ENCODE peak calls at places on chromosome 19, in four cellular contexts. Z, M, I and A are unnamed samples.

GRCh38 chr19:21749090-21749489 is 18.3 kb downstream of the ZNF100 start:
- DNase-seq in M (no peak), I (no peak), Z (no peak), A (no peak)

GRCh38 chr19:40718774-40719391 is 2.0 kb downstream of the ITPKC start:
- DNase-seq in Z (peak), I (peak), M (peak), A (peak)

GRCh38 chr19:55540619-55541018 is 3.7 kb upstream of the SBK2 start:
- DNase-seq in Z (no peak), I (no peak), M (no peak), A (no peak)

GRCh38 chr19:31214086-31214485 is 135.2 kb downstream of the TSHZ3 start:
- DNase-seq in M (peak), I (peak), Z (peak), A (peak)

GRCh38 chr19:55641376-55642152 is 762 bp downstream of the ZNF580 start:
- DNase-seq in Z (peak), M (no peak), I (no peak), A (peak)

GRCh38 chr19:38068851-38069250 is 155.2 kb downstream of the DPF1 start:
- DNase-seq in Z (no peak), I (no peak), M (no peak), A (no peak)

GRCh38 chr19:49006905-49007304 is 10.0 kb downstream of the LHB start:
- DNase-seq in Z (no peak), M (no peak), I (no peak), A (no peak)

GRCh38 chr19:9445037-9445436 is 9.7 kb upstream of the ZNF266 start:
- DNase-seq in I (no peak), M (no peak), Z (no peak), A (no peak)

GRCh38 chr19:28330831-28331230 is 882.1 kb downstream of the UQCRFS1 start:
- DNase-seq in I (no peak), Z (no peak), M (no peak), A (no peak)

GRCh38 chr19:47471733-47472457 is at the start of gene SLC8A2:
- DNase-seq in M (no peak), I (peak), Z (no peak), A (peak)

GRCh38 chr19:40724848-40725247 is 7.9 kb downstream of the ITPKC start:
- DNase-seq in M (no peak), I (no peak), Z (no peak), A (no peak)

GRCh38 chr19:4506449-4507149 is 11.7 kb downstream of the PLIN4 start:
- DNase-seq in M (no peak), Z (no peak), I (no peak), A (no peak)

GRCh38 chr19:14459703-14460102 is 15.5 kb downstream of the PTGER1 start:
- DNase-seq in M (no peak), I (no peak), Z (no peak), A (no peak)

GRCh38 chr19:7888145-7888825 is at the start of gene LRRC8E:
- DNase-seq in M (no peak), Z (no peak), I (no peak), A (no peak)

GRCh38 chr19:3710265-3710812 is 2.2 kb downstream of the TJP3 start:
- DNase-seq in M (peak), I (no peak), Z (no peak), A (peak)

GRCh38 chr19:41205995-41206394 is 13.0 kb downstream of the CYP2S1 start:
- DNase-seq in I (no peak), Z (no peak), M (no peak), A (no peak)

GRCh38 chr19:8240274-8241229 is 31.4 kb downstream of the CERS4 start:
- DNase-seq in I (peak), M (peak), Z (peak), A (peak)

GRCh38 chr19:38848299-38849146 is 1.3 kb downstream of the HNRNPL start:
- DNase-seq in I (no peak), M (no peak), Z (no peak), A (no peak)

GRCh38 chr19:3801412-3802096 is 15.4 kb upstream of the MATK start:
- DNase-seq in I (no peak), M (peak), Z (peak), A (no peak)

DNA sequence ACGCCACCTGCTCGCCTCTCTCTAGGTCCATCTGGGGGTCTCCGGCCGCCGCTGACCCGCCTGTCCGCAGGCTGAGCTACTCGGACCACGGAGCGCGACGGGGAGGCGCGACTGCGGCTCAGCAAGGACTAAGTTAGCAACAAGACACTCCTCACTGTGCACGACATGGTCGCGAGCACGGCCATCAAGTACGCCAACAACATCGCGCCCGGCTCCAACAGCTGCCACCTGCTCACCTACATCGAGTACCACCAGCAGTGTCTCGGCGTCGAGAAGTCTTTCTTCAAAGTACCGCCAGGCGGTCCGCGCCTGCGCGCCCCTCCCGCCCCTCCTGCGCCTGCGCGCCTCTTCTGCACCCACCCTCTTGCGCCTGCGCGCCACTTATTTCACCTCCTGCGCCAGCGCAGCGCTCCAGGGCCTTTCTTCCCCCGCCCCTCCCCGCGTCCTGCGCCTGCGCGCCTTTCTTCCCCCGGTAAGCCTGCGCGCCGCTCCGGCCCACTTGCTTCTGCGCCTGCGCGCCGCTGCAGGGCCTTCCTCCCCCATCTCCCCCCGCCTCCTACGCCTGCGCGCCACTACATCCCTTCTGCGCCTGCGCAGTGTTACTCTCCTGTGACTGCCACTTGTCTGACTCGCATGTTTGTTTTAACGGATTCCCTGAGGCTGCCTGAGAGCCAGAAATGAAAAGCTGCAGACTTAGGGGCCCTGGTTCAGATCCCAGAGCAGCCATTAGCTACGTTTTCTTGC is 63.9 kb downstream of the ACSBG2 start:
- DNase-seq in Z (peak), I (peak), M (peak), A (peak)
- TF ChIP-seq CTCF in Z (peak), I (peak), M (no peak), A (peak)

GRCh38 chr19:11361037-11361770 is 6.0 kb downstream of the PLPPR2 start:
- DNase-seq in I (no peak), M (no peak), Z (no peak), A (no peak)
- TF ChIP-seq CTCF in I (no peak), M (no peak), Z (no peak), A (no peak)

GRCh38 chr19:12801466-12802266 is at the start of the genes PRDX2 and THSD8:
- DNase-seq in M (peak), Z (peak), I (peak), A (peak)
- TF ChIP-seq CTCF in M (no peak), Z (peak), I (no peak), A (peak)

DNA sequence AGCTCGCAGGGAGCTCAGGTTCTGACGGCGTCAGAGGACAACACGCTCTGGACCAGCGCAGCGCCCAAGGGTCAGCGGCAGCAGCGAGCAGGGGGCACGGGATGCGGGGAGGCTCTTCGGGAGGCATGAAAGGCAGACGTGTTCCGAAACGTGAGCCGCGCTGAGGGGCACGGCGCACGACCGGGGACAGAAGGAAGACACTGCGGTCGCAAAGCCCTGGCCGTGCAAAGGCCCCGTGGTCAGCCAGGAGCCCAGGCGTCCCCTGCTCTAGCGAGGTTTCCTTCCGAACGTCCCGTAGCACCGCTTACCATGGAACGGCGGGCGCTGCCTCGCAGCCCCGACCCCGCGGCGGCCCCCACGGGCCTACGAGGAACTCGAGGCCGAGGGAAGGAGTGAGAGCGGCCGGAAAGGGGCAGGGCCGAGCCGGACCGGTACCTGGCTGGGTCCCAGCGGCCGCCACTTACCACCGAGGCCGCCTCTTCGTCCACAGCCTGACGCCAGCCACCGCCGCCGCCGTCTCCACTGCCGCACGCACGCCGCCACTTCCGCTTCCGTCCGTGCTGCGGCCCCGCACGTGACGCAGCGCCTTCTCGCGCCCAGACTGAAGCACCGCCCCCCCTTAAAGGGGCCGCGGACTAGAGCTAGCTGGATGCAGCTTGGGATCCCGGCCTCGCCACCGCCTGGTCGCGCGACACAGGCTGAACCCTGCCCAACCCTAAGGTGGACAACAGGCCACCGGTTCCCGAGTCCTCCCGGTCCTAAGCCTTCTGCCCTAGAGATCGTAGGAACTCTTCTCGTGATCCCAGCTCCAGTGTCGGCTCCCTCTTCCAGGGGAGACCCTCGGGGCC is 9.4 kb downstream of the ABHD17A start:
- DNase-seq in Z (peak), M (peak), I (peak), A (peak)
- TF ChIP-seq CTCF in Z (no peak), M (no peak), I (no peak), A (no peak)

DNA sequence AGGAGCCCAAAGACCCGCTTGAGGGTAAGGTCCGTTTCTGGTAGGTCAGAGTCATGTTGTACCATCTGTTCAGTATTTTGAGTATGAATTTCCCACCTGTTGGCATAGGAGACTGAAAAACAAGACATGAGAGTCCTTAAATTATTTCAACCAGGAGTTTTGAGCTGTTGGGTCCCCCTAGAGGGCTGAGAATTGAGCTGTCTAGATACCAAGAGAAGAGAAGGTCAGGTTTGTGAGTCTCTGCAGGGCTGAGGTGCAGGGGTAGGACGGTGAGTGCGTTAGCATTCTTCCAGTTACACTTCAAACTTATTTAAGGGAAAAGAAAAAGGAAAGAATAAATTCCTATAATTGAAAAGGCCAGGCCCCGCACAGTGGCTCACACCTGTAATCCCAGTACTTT is 5.0 kb downstream of the CBLC start:
- DNase-seq in I (no peak), M (no peak), Z (no peak), A (no peak)
- TF ChIP-seq CTCF in I (no peak), M (no peak), Z (no peak), A (no peak)

GRCh38 chr19:18672606-18673337 is 10.7 kb upstream of the CRTC1 start:
- DNase-seq in M (no peak), I (peak), Z (no peak), A (peak)
- TF ChIP-seq CTCF in M (no peak), I (no peak), Z (no peak), A (peak)

GRCh38 chr19:5547881-5548280 is 19.9 kb downstream of the TINCR start:
- DNase-seq in I (no peak), M (no peak), Z (no peak), A (no peak)
- TF ChIP-seq CTCF in I (no peak), M (no peak), Z (peak), A (no peak)

DNA sequence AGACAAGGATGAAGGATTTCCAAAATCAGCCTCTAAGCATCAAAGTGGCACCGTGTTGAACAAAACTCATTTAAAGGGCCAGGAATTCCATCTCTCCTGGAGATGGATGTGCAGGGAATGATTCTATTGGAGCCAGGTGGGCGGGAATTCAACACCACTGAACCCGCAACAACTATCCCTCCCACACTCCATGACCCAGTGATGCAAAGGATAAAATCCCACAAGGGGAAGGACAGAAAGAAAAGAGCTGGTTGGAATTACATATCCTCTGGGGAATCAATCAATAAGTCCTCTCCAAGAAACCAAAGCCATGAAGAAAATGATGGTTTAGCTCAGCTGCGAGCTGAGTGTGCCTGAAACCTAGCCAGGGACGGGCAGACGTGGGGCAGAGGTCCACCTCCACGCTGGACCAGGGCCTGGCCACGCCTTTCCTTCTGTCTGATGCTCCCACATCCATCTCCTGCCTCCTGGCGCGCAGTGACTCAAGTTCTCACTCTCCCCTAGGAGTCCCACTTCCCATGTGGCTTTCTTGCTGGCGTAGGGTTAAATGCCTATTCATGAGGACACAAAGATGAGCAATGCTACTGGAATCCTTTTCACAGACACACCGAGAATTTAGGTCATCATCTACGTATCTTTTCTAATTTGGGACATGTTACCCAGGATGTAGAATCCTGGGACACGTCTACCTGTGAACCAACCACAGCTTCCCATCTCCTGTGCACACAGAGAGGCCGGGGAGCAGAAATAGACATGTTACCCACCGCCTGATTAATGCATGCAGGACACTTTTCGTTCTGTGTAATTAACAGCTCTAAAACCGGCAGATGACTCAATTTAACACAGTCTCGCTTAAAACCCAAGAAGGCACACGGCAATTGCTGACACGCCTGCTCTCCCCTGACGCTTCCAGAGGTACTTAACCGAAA is 48.6 kb downstream of the PEPD start:
- DNase-seq in M (no peak), I (peak), Z (no peak), A (peak)
- TF ChIP-seq CTCF in M (no peak), I (no peak), Z (no peak), A (no peak)

DNA sequence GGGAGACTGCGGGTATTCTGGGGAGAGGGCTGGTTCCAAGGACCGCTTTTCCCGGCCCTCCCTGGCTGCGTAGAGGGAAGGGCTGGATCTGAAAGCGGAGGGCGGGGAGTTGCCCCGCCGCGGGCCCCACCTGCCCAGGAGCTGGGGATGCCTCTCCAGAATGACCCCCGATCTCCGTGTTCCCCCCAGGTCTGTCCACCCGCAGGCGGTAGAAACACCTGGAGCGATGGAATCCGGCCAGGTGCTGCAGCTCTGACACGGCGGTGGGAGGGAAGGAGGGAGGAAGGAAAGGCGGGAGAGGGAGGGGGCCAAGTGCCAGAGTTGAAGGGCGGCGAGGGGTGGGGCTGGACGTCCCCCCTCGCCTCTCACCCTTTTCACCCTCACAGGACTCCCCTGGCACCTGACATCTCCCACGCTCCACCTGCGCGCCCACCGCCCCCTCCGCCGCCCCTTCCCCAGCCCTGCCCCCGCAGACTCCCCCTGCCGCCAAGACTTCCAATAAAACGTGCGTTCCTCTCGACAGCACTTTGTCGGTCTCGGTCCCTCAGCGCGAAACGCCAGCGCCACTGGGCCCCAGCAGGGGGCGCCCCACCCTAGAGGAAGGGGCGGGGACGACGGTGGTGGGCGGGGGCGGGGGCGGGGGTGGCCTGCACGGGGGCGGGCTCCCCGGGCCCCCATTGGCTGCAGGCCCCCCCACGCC is 374 bp upstream of the FXYD7 start:
- DNase-seq in I (no peak), Z (peak), M (no peak), A (no peak)
- TF ChIP-seq CTCF in I (peak), Z (no peak), M (no peak), A (peak)